ENCODE peak calls at places on chromosome 21, in five cellular contexts. P is ACHN, Q is EH, E is chondrocyte, M is lower lobe of right lung. H is an unnamed sample.

GRCh38 chr21:45003331-45004058 is 63.7 kb downstream of the SLX9 start:
- DNase-seq in Q (no peak), E (peak), M (peak), P (no peak), H (no peak)

GRCh38 chr21:45135868-45136267 is 61.5 kb downstream of the ADARB1 start:
- DNase-seq in M (no peak), E (no peak), Q (peak), P (no peak), H (no peak)

GRCh38 chr21:41175080-41175479 is 7.1 kb downstream of the BACE2 start:
- DNase-seq in P (no peak), E (no peak), M (no peak), Q (no peak), H (no peak)

GRCh38 chr21:25457411-25457810 is 149.9 kb downstream of the MRPL39 start:
- DNase-seq in Q (peak), M (no peak), P (peak), E (no peak), H (no peak)

GRCh38 chr21:42676799-42677198 is 23.4 kb downstream of the PDE9A start:
- DNase-seq in M (no peak), P (no peak), Q (no peak), E (no peak), H (peak)

GRCh38 chr21:36550761-36551160 is 70.8 kb upstream of the CLDN14 start:
- DNase-seq in Q (peak), M (no peak), P (no peak), E (no peak), H (no peak)

GRCh38 chr21:35352066-35352770 is 303.1 kb upstream of the RUNX1 start:
- DNase-seq in E (no peak), M (no peak), P (no peak), Q (peak), H (no peak)

GRCh38 chr21:35048706-35049617 is at the start of gene RUNX1:
- DNase-seq in E (no peak), P (peak), M (peak), Q (peak), H (no peak)

GRCh38 chr21:45291613-45292398 is 4.1 kb upstream of the POFUT2 start:
- DNase-seq in Q (no peak), P (no peak), E (no peak), M (peak), H (no peak)

GRCh38 chr21:43367296-43367695 is 59.6 kb downstream of the SIK1 start:
- DNase-seq in Q (no peak), P (no peak), E (peak), M (no peak), H (no peak)

GRCh38 chr21:30446969-30447368 is 6.9 kb downstream of the KRTAP15-1 start:
- DNase-seq in Q (no peak), M (no peak), E (no peak), P (no peak), H (no peak)

GRCh38 chr21:41360072-41360821 is 1.6 kb upstream of the MX2 start:
- DNase-seq in P (no peak), E (peak), M (no peak), Q (peak), H (no peak)

GRCh38 chr21:45439901-45440461 is 35.0 kb downstream of the COL18A1 start:
- DNase-seq in E (peak), Q (no peak), P (no peak), M (no peak), H (no peak)

GRCh38 chr21:33025471-33026298 is at the start of gene OLIG2:
- DNase-seq in Q (peak), E (no peak), M (no peak), P (no peak), H (peak)

GRCh38 chr21:39153842-39154241 is 29.4 kb downstream of the PSMG1 start:
- DNase-seq in M (no peak), Q (no peak), P (no peak), E (no peak), H (no peak)

H was measured in D341Med.